ENCODE peak calls at places on chromosome 18, in eight cellular contexts. One of them, this sample, is unnamed.

GRCh38 chr18:68177807-68178702 is 536.9 kb downstream of the TMX3 start:
- DNase-seq in GM19239: no peak
- DNase-seq in ELF-1: no peak
- DNase-seq in right lobe of liver: no peak
- DNase-seq in GM23248: peak
- DNase-seq in IMR-90: peak
- DNase-seq in stimulated activated CD4-positive, alpha-beta T cell treated with anti-CD3 and anti-CD28 coated beads, Interleukin-2, amount 100 ng/mL, for 48 hours: no peak
- DNase-seq in choroid plexus epithelial cell: peak
- DNase-seq in this sample: no peak

GRCh38 chr18:44520981-44521672 is 159.6 kb upstream of the SETBP1 start:
- DNase-seq in GM19239: no peak
- DNase-seq in ELF-1: no peak
- DNase-seq in right lobe of liver: no peak
- DNase-seq in GM23248: peak
- DNase-seq in IMR-90: no peak
- DNase-seq in stimulated activated CD4-positive, alpha-beta T cell treated with anti-CD3 and anti-CD28 coated beads, Interleukin-2, amount 100 ng/mL, for 48 hours: no peak
- DNase-seq in choroid plexus epithelial cell: no peak
- DNase-seq in this sample: no peak

GRCh38 chr18:22466608-22467390 is 49.1 kb upstream of the CTAGE1 start:
- DNase-seq in GM19239: no peak
- DNase-seq in ELF-1: no peak
- DNase-seq in right lobe of liver: no peak
- DNase-seq in GM23248: peak
- DNase-seq in IMR-90: peak
- DNase-seq in stimulated activated CD4-positive, alpha-beta T cell treated with anti-CD3 and anti-CD28 coated beads, Interleukin-2, amount 100 ng/mL, for 48 hours: no peak
- DNase-seq in choroid plexus epithelial cell: peak
- DNase-seq in this sample: no peak

GRCh38 chr18:67938691-67939090 is 422.2 kb upstream of the DSEL start:
- DNase-seq in GM19239: no peak
- DNase-seq in ELF-1: no peak
- DNase-seq in right lobe of liver: no peak
- DNase-seq in GM23248: peak
- DNase-seq in IMR-90: peak
- DNase-seq in stimulated activated CD4-positive, alpha-beta T cell treated with anti-CD3 and anti-CD28 coated beads, Interleukin-2, amount 100 ng/mL, for 48 hours: no peak
- DNase-seq in choroid plexus epithelial cell: peak
- DNase-seq in this sample: no peak

GRCh38 chr18:48440924-48441323 is 31.7 kb upstream of the ZBTB7C start:
- DNase-seq in GM19239: no peak
- DNase-seq in ELF-1: no peak
- DNase-seq in right lobe of liver: no peak
- DNase-seq in GM23248: no peak
- DNase-seq in IMR-90: no peak
- DNase-seq in stimulated activated CD4-positive, alpha-beta T cell treated with anti-CD3 and anti-CD28 coated beads, Interleukin-2, amount 100 ng/mL, for 48 hours: no peak
- DNase-seq in choroid plexus epithelial cell: no peak
- DNase-seq in this sample: no peak

GRCh38 chr18:56505293-56505692 is 133.1 kb downstream of the TXNL1 start:
- DNase-seq in GM19239: no peak
- DNase-seq in ELF-1: no peak
- DNase-seq in right lobe of liver: no peak
- DNase-seq in GM23248: no peak
- DNase-seq in IMR-90: no peak
- DNase-seq in stimulated activated CD4-positive, alpha-beta T cell treated with anti-CD3 and anti-CD28 coated beads, Interleukin-2, amount 100 ng/mL, for 48 hours: no peak
- DNase-seq in choroid plexus epithelial cell: no peak
- DNase-seq in this sample: no peak

GRCh38 chr18:63152791-63153190 is 166.8 kb downstream of the BCL2 start:
- DNase-seq in GM19239: no peak
- DNase-seq in ELF-1: no peak
- DNase-seq in right lobe of liver: no peak
- DNase-seq in GM23248: no peak
- DNase-seq in IMR-90: no peak
- DNase-seq in stimulated activated CD4-positive, alpha-beta T cell treated with anti-CD3 and anti-CD28 coated beads, Interleukin-2, amount 100 ng/mL, for 48 hours: no peak
- DNase-seq in choroid plexus epithelial cell: no peak
- DNase-seq in this sample: no peak

GRCh38 chr18:58942486-58942885 is 77.8 kb downstream of the ZNF532 start:
- DNase-seq in GM19239: no peak
- DNase-seq in ELF-1: no peak
- DNase-seq in right lobe of liver: peak
- DNase-seq in GM23248: no peak
- DNase-seq in IMR-90: no peak
- DNase-seq in stimulated activated CD4-positive, alpha-beta T cell treated with anti-CD3 and anti-CD28 coated beads, Interleukin-2, amount 100 ng/mL, for 48 hours: no peak
- DNase-seq in choroid plexus epithelial cell: peak
- DNase-seq in this sample: no peak

GRCh38 chr18:35775887-35776286 is 194.3 kb downstream of the GALNT1 start:
- DNase-seq in GM19239: no peak
- DNase-seq in ELF-1: no peak
- DNase-seq in right lobe of liver: no peak
- DNase-seq in GM23248: peak
- DNase-seq in IMR-90: peak
- DNase-seq in stimulated activated CD4-positive, alpha-beta T cell treated with anti-CD3 and anti-CD28 coated beads, Interleukin-2, amount 100 ng/mL, for 48 hours: no peak
- DNase-seq in choroid plexus epithelial cell: peak
- DNase-seq in this sample: no peak

GRCh38 chr18:63322908-63323634 is 3.5 kb upstream of the BCL2 start:
- DNase-seq in GM19239: peak
- DNase-seq in ELF-1: peak
- DNase-seq in right lobe of liver: no peak
- DNase-seq in GM23248: peak
- DNase-seq in IMR-90: peak
- DNase-seq in stimulated activated CD4-positive, alpha-beta T cell treated with anti-CD3 and anti-CD28 coated beads, Interleukin-2, amount 100 ng/mL, for 48 hours: no peak
- DNase-seq in choroid plexus epithelial cell: peak
- DNase-seq in this sample: no peak

GRCh38 chr18:41905786-41906527 is 49.1 kb upstream of the PIK3C3 start:
- DNase-seq in GM19239: no peak
- DNase-seq in ELF-1: no peak
- DNase-seq in right lobe of liver: no peak
- DNase-seq in GM23248: peak
- DNase-seq in IMR-90: no peak
- DNase-seq in stimulated activated CD4-positive, alpha-beta T cell treated with anti-CD3 and anti-CD28 coated beads, Interleukin-2, amount 100 ng/mL, for 48 hours: no peak
- DNase-seq in choroid plexus epithelial cell: no peak
- DNase-seq in this sample: no peak

GRCh38 chr18:49486617-49486958 is 446 bp downstream of the C18orf32 start:
- DNase-seq in GM19239: peak
- DNase-seq in ELF-1: no peak
- DNase-seq in right lobe of liver: no peak
- DNase-seq in GM23248: peak
- DNase-seq in IMR-90: no peak
- DNase-seq in stimulated activated CD4-positive, alpha-beta T cell treated with anti-CD3 and anti-CD28 coated beads, Interleukin-2, amount 100 ng/mL, for 48 hours: no peak
- DNase-seq in choroid plexus epithelial cell: peak
- DNase-seq in this sample: no peak

GRCh38 chr18:33831424-33831823 is 253.4 kb downstream of the ASXL3 start:
- DNase-seq in GM19239: no peak
- DNase-seq in ELF-1: no peak
- DNase-seq in right lobe of liver: no peak
- DNase-seq in GM23248: no peak
- DNase-seq in IMR-90: no peak
- DNase-seq in stimulated activated CD4-positive, alpha-beta T cell treated with anti-CD3 and anti-CD28 coated beads, Interleukin-2, amount 100 ng/mL, for 48 hours: no peak
- DNase-seq in choroid plexus epithelial cell: no peak
- DNase-seq in this sample: no peak

GRCh38 chr18:63319383-63320040 is at the start of gene BCL2:
- DNase-seq in GM19239: no peak
- DNase-seq in ELF-1: peak
- DNase-seq in right lobe of liver: no peak
- DNase-seq in GM23248: peak
- DNase-seq in IMR-90: peak
- DNase-seq in stimulated activated CD4-positive, alpha-beta T cell treated with anti-CD3 and anti-CD28 coated beads, Interleukin-2, amount 100 ng/mL, for 48 hours: no peak
- DNase-seq in choroid plexus epithelial cell: peak
- DNase-seq in this sample: peak

GRCh38 chr18:59231157-59231556 is 11.2 kb downstream of the GRP start:
- DNase-seq in GM19239: no peak
- DNase-seq in ELF-1: no peak
- DNase-seq in right lobe of liver: no peak
- DNase-seq in GM23248: no peak
- DNase-seq in IMR-90: no peak
- DNase-seq in stimulated activated CD4-positive, alpha-beta T cell treated with anti-CD3 and anti-CD28 coated beads, Interleukin-2, amount 100 ng/mL, for 48 hours: no peak
- DNase-seq in choroid plexus epithelial cell: no peak
- DNase-seq in this sample: no peak

GRCh38 chr18:3493501-3494244 is 43.7 kb downstream of the TGIF1 start:
- DNase-seq in GM19239: no peak
- DNase-seq in ELF-1: no peak
- DNase-seq in right lobe of liver: no peak
- DNase-seq in GM23248: no peak
- DNase-seq in IMR-90: no peak
- DNase-seq in stimulated activated CD4-positive, alpha-beta T cell treated with anti-CD3 and anti-CD28 coated beads, Interleukin-2, amount 100 ng/mL, for 48 hours: no peak
- DNase-seq in choroid plexus epithelial cell: no peak
- DNase-seq in this sample: no peak

GRCh38 chr18:8783994-8784530 is 78.7 kb downstream of the MTCL1 start:
- DNase-seq in GM19239: no peak
- DNase-seq in ELF-1: no peak
- DNase-seq in right lobe of liver: no peak
- DNase-seq in GM23248: no peak
- DNase-seq in IMR-90: no peak
- DNase-seq in stimulated activated CD4-positive, alpha-beta T cell treated with anti-CD3 and anti-CD28 coated beads, Interleukin-2, amount 100 ng/mL, for 48 hours: no peak
- DNase-seq in choroid plexus epithelial cell: no peak
- DNase-seq in this sample: no peak

GRCh38 chr18:74818776-74819175 is 221.1 kb downstream of the ZNF407 start:
- DNase-seq in GM19239: no peak
- DNase-seq in ELF-1: no peak
- DNase-seq in right lobe of liver: no peak
- DNase-seq in GM23248: no peak
- DNase-seq in IMR-90: peak
- DNase-seq in stimulated activated CD4-positive, alpha-beta T cell treated with anti-CD3 and anti-CD28 coated beads, Interleukin-2, amount 100 ng/mL, for 48 hours: no peak
- DNase-seq in choroid plexus epithelial cell: peak
- DNase-seq in this sample: no peak

GRCh38 chr18:993560-993959 is 88.9 kb downstream of the ADCYAP1 start:
- DNase-seq in GM19239: no peak
- DNase-seq in ELF-1: no peak
- DNase-seq in right lobe of liver: no peak
- DNase-seq in GM23248: no peak
- DNase-seq in IMR-90: no peak
- DNase-seq in stimulated activated CD4-positive, alpha-beta T cell treated with anti-CD3 and anti-CD28 coated beads, Interleukin-2, amount 100 ng/mL, for 48 hours: no peak
- DNase-seq in choroid plexus epithelial cell: no peak
- DNase-seq in this sample: no peak

GRCh38 chr18:7914834-7915670 is 347.9 kb downstream of the PTPRM start:
- DNase-seq in GM19239: no peak
- DNase-seq in ELF-1: no peak
- DNase-seq in right lobe of liver: no peak
- DNase-seq in GM23248: no peak
- DNase-seq in IMR-90: no peak
- DNase-seq in stimulated activated CD4-positive, alpha-beta T cell treated with anti-CD3 and anti-CD28 coated beads, Interleukin-2, amount 100 ng/mL, for 48 hours: no peak
- DNase-seq in choroid plexus epithelial cell: no peak
- DNase-seq in this sample: no peak

GRCh38 chr18:53991805-53992204 is 232.7 kb downstream of the MBD2 start:
- DNase-seq in GM19239: no peak
- DNase-seq in ELF-1: no peak
- DNase-seq in right lobe of liver: no peak
- DNase-seq in GM23248: peak
- DNase-seq in IMR-90: no peak
- DNase-seq in stimulated activated CD4-positive, alpha-beta T cell treated with anti-CD3 and anti-CD28 coated beads, Interleukin-2, amount 100 ng/mL, for 48 hours: no peak
- DNase-seq in choroid plexus epithelial cell: peak
- DNase-seq in this sample: no peak

GRCh38 chr18:74577019-74577418 is 20.7 kb upstream of the ZNF407 start:
- DNase-seq in GM19239: no peak
- DNase-seq in ELF-1: peak
- DNase-seq in right lobe of liver: no peak
- DNase-seq in GM23248: no peak
- DNase-seq in IMR-90: no peak
- DNase-seq in stimulated activated CD4-positive, alpha-beta T cell treated with anti-CD3 and anti-CD28 coated beads, Interleukin-2, amount 100 ng/mL, for 48 hours: no peak
- DNase-seq in choroid plexus epithelial cell: no peak
- DNase-seq in this sample: no peak

GRCh38 chr18:3007491-3007890 is 5.5 kb downstream of the LPIN2 start:
- DNase-seq in GM19239: no peak
- DNase-seq in ELF-1: no peak
- DNase-seq in right lobe of liver: no peak
- DNase-seq in GM23248: no peak
- DNase-seq in IMR-90: no peak
- DNase-seq in stimulated activated CD4-positive, alpha-beta T cell treated with anti-CD3 and anti-CD28 coated beads, Interleukin-2, amount 100 ng/mL, for 48 hours: no peak
- DNase-seq in choroid plexus epithelial cell: no peak
- DNase-seq in this sample: no peak

GRCh38 chr18:61569176-61569892 is 236.1 kb downstream of the CDH20 start:
- DNase-seq in GM19239: no peak
- DNase-seq in ELF-1: peak
- DNase-seq in right lobe of liver: no peak
- DNase-seq in GM23248: peak
- DNase-seq in IMR-90: peak
- DNase-seq in stimulated activated CD4-positive, alpha-beta T cell treated with anti-CD3 and anti-CD28 coated beads, Interleukin-2, amount 100 ng/mL, for 48 hours: no peak
- DNase-seq in choroid plexus epithelial cell: peak
- DNase-seq in this sample: no peak